ENCODE peak calls at places on chromosomes 1 and 21, in ten cellular contexts. K is adrenal gland, G is uterus, U is H1, X is transverse colon, R is testis, T is ovary, Q is body of pancreas, Z is upper lobe of left lung, W is breast epithelium. C is an unnamed sample.

GRCh38 chr1:212650228-212650627 is 41.7 kb downstream of the ATF3 start:
- DNase-seq in K (no peak), G (no peak), U (no peak), X (no peak), R (no peak), T (no peak), Q (no peak), Z (no peak), W (no peak), C (no peak)

GRCh38 chr1:64061430-64062104 is 141.9 kb upstream of the UBE2U start:
- DNase-seq in K (no peak), G (no peak), U (no peak), X (no peak), R (no peak), T (no peak), Q (no peak), Z (no peak), W (no peak), C (no peak)

GRCh38 chr1:224127925-224128819 is 14.3 kb downstream of the FBXO28 start:
- DNase-seq in K (no peak), G (no peak), U (no peak), X (no peak), R (no peak), T (no peak), Q (no peak), Z (no peak), W (no peak), C (no peak)

GRCh38 chr1:109977225-109977624 is 7.3 kb upstream of the AHCYL1 start:
- DNase-seq in K (no peak), G (no peak), U (no peak), X (no peak), R (no peak), T (no peak), Q (no peak), Z (no peak), W (no peak), C (no peak)

GRCh38 chr1:221204055-221204833 is 325.0 kb downstream of the HLX start:
- DNase-seq in K (no peak), G (no peak), U (no peak), X (no peak), R (no peak), T (no peak), Q (no peak), Z (no peak), W (no peak), C (no peak)

GRCh38 chr1:179124866-179125265 is 43.0 kb downstream of the TOR3A start:
- DNase-seq in K (no peak), G (no peak), U (no peak), X (no peak), R (no peak), T (no peak), Q (no peak), Z (no peak), W (no peak), C (no peak)

GRCh38 chr1:43265431-43265830 is 4.4 kb upstream of the TMEM125 start:
- DNase-seq in K (no peak), G (no peak), U (no peak), X (no peak), R (no peak), T (no peak), Q (no peak), Z (no peak), W (no peak), C (no peak)

GRCh38 chr1:224430511-224431113 is 4.0 kb downstream of the WDR26 start:
- DNase-seq in K (no peak), G (no peak), U (no peak), X (no peak), R (no peak), T (no peak), Q (peak; percentile 64), Z (no peak), W (no peak), C (no peak)

GRCh38 chr21:42892582-42892930 is 553 bp upstream of the NDUFV3 start:
- DNase-seq in K (no peak), G (no peak), U (no peak), X (no peak), R (no peak), T (no peak), Q (no peak), Z (no peak), W (no peak), C (no peak)

GRCh38 chr21:42887321-42887720 is 5.8 kb upstream of the NDUFV3 start:
- DNase-seq in K (no peak), G (no peak), U (no peak), X (no peak), R (no peak), T (no peak), Q (no peak), Z (no peak), W (no peak), C (no peak)

GRCh38 chr21:42892931-42893660 is at the start of gene NDUFV3:
- DNase-seq in K (peak; percentile 100), G (peak; percentile 100), U (peak; percentile 98), X (peak; percentile 100), R (peak; percentile 100), T (peak; percentile 100), Q (peak; percentile 100), Z (peak; percentile 100), W (peak; percentile 100), C (peak; percentile 100)
- TF ChIP-seq POLR2A in K (peak; percentile 80), G (peak; percentile 97), U (peak; percentile 56), X (peak; percentile 97), R (peak; percentile 70), T (peak; percentile 84), Q (peak; percentile 96), Z (peak; percentile 97), W (peak; percentile 86), C (peak; percentile 61)

DNA sequence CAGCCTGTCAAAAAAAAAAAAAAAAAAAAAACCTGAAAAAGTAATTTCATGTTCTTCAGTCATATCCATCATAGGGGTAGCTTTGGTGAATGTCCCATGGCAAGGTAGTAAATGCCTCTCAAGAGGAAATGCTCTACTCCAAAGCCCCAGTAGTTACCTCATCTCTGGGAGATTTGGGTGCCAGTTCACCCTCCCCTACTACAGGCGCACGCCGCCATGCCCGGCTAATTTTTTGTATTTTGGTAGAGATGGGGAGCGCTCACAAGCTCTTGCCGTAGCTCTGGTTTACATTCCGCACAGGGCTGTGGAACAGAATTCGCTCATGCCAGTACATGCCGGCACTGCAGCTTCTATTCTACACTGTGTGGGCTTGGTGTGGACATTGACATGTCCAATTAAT is 13.7 kb downstream of the PIK3CD start:
- DNase-seq in K (no peak), G (no peak), U (no peak), X (no peak), R (no peak), T (no peak), Q (no peak), Z (no peak), W (no peak), C (no peak)
- H3K27ac ChIP-seq in K (no peak overlapping the region), G (no peak overlapping the region), U (no peak overlapping the region), X (no peak overlapping the region), R (no peak overlapping the region), T (no peak overlapping the region), Q (no peak overlapping the region), Z (no peak overlapping the region), W (no peak overlapping the region), C (no peak overlapping the region)

GRCh38 chr1:84690397-84691138 is at the start of gene SSX2IP:
- DNase-seq in K (peak; percentile 99), G (peak; percentile 98), U (peak; percentile 100), X (peak; percentile 100), R (peak; percentile 97), T (peak; percentile 99), Q (peak; percentile 99), Z (peak; percentile 99), W (peak; percentile 99), C (peak; percentile 98)
- TF ChIP-seq POLR2A in K (no peak), G (peak; percentile 51), U (no peak), X (peak; percentile 51), R (no peak), T (no peak), Q (peak; percentile 69), Z (no peak), W (no peak), C (no peak)

GRCh38 chr1:119731741-119732430 is 20.2 kb downstream of the PHGDH start:
- DNase-seq in K (no peak), G (no peak), U (no peak), X (no peak), R (no peak), T (no peak), Q (no peak), Z (no peak), W (no peak), C (no peak)
- H3K27ac ChIP-seq in K (no peak overlapping the region), G (no peak overlapping the region), U (no peak overlapping the region), X (no peak overlapping the region), R (peak overlapping the region; percentile 70), T (no peak overlapping the region), Q (peak overlapping the region; percentile 31), Z (no peak overlapping the region), W (peak overlapping the region; percentile 70), C (no peak overlapping the region)

DNA sequence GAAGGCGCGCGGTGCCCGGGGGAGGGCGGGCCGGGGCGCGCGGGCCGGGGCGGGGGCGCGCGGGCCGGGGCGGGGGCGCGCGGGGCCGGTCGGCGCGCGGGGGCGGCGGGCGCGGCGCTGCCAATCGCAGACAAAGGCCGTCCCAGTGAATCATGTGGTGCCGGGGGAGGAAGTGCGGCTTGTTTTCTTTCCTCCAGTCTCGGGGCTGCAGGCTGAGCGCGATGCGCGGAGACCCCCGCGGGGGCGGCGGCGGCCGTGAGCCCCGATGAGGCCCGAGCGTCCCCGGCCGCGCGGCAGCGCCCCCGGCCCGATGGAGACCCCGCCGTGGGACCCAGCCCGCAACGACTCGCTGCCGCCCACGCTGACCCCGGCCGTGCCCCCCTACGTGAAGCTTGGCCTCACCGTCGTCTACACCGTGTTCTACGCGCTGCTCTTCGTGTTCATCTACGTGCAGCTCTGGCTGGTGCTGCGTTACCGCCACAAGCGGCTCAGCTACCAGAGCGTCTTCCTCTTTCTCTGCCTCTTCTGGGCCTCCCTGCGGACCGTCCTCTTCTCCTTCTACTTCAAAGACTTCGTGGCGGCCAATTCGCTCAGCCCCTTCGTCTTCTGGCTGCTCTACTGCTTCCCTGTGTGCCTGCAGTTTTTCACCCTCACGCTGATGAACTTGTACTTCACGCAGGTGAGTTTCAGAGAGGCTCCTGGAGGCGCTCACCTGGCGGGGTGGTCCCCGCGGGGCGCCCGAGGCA is at the start of gene GPR137B:
- DNase-seq in K (no peak), G (peak; percentile 50), U (peak; percentile 65), X (peak; percentile 55), R (peak; percentile 65), T (peak; percentile 66), Q (peak; percentile 60), Z (peak; percentile 89), W (no peak), C (no peak)
- TF ChIP-seq POLR2A in K (no peak), G (peak; percentile 37), U (no peak), X (no peak), R (no peak), T (no peak), Q (no peak), Z (no peak), W (no peak), C (no peak)